ENCODE peak calls at places on chromosomes 1 and 21, in five cellular contexts. W is left ventricle myocardium inferior, Z is AG04450, S is fibroblast of pulmonary artery, Y is A549. N is an unnamed sample.

GRCh38 chr1:3326516-3327388 is 127.7 kb upstream of the ARHGEF16 start:
- DNase-seq in W (no peak), Z (no peak), S (no peak), Y (no peak), N (no peak)

GRCh38 chr1:164787834-164788231 is 228.8 kb downstream of the PBX1 start:
- DNase-seq in W (no peak), Y (no peak), S (no peak), Z (no peak), N (no peak)

GRCh38 chr21:26572026-26572425 is 1.1 kb downstream of the CYYR1 start:
- DNase-seq in W (no peak), Z (no peak), S (no peak), Y (no peak), N (no peak)

GRCh38 chr1:151314137-151314875 is 12.9 kb downstream of the PI4KB start:
- DNase-seq in Y (no peak), S (peak), W (peak), Z (no peak), N (peak)

GRCh38 chr1:39933956-39934941 is 20.7 kb upstream of the MFSD2A start:
- DNase-seq in S (peak), W (peak), Y (peak), Z (peak), N (peak)

GRCh38 chr1:9231648-9232332 is 2.8 kb upstream of the H6PD start:
- DNase-seq in W (no peak), Y (no peak), S (no peak), Z (no peak), N (peak)

GRCh38 chr1:31785020-31785946 is 21.1 kb upstream of the ADGRB2 start:
- DNase-seq in W (no peak), S (no peak), Z (no peak), Y (no peak), N (no peak)

GRCh38 chr21:46667735-46668380 is 32.4 kb downstream of the PRMT2 start:
- DNase-seq in Y (peak), Z (no peak), S (peak), W (no peak), N (peak)

GRCh38 chr1:58200437-58200836 is 346.1 kb downstream of the OMA1 start:
- DNase-seq in S (no peak), W (no peak), Z (no peak), Y (no peak), N (no peak)

GRCh38 chr1:11735531-11735853 is 444 bp upstream of the AGTRAP start:
- DNase-seq in W (no peak), Z (no peak), S (no peak), Y (no peak), N (no peak)
- H3K4me3 ChIP-seq in W (peak), Z (peak), S (peak), Y (peak), N (peak)

GRCh38 chr1:116759636-116760035 is 5.4 kb downstream of the CD2 start:
- DNase-seq in S (no peak), W (no peak), Y (no peak), Z (no peak), N (no peak)
- H3K4me3 ChIP-seq in S (no peak), W (no peak), Y (no peak), Z (no peak), N (no peak)

GRCh38 chr1:169891539-169891885 is 2.2 kb downstream of the SCYL3 start:
- DNase-seq in Z (no peak), Y (no peak), W (no peak), S (no peak), N (no peak)
- H3K4me3 ChIP-seq in Z (no peak), Y (peak), W (no peak), S (no peak), N (no peak)

DNA sequence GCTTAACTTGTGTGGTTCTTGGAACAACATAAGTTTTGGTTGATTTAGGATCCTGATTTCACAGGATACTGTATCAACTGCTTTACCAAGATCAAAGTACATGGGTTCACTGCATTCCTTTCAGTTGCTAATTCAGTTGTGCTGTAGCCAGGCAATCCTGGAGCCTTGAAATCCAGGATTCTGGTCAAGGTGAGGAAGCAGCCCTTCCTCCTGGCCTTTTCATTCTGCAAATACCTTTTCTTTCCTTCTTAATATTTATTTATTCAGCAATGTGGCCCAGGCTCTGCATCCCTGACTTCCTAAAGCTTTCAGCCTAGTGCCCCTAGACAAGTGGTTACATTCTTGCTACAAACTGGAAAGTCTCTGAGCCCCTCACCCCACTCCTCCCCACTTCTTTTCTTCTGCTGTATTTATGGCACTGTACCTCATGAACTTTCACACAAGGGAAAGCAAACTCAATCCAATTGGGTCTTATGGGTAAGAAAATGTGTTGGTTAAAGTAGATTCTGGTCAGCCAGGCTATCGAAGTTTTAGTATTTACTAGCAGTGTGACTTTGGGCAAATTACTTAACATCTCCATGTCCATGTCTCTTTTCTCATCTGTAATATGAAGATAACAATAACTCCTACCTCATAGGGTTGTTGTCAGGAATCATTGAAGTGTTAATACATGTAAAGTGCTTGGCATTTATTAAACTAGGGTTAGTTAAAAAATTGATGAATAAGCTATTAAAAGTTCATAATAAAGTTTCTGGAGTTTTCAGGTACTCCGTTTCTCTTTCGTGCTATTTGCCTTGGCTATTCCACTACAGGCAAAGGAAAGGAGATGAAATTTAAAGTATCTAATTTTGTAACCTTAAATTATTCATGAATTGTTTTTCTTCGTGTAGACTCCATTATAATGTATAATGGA is 16.4 kb downstream of the LRRC8D start:
- DNase-seq in W (no peak), Z (no peak), Y (no peak), S (no peak), N (no peak)
- H3K4me3 ChIP-seq in W (no peak), Z (no peak), Y (no peak), S (no peak), N (no peak)

GRCh38 chr1:37692834-37693175 is 489 bp downstream of the CDCA8 start:
- DNase-seq in Y (no peak), S (no peak), Z (no peak), W (no peak), N (no peak)
- H3K4me3 ChIP-seq in Y (peak), S (peak), Z (peak), W (peak), N (peak)

GRCh38 chr1:114150016-114150415 is 3.7 kb downstream of the SYT6 start:
- DNase-seq in W (no peak), Z (no peak), S (no peak), Y (no peak), N (no peak)

DNA sequence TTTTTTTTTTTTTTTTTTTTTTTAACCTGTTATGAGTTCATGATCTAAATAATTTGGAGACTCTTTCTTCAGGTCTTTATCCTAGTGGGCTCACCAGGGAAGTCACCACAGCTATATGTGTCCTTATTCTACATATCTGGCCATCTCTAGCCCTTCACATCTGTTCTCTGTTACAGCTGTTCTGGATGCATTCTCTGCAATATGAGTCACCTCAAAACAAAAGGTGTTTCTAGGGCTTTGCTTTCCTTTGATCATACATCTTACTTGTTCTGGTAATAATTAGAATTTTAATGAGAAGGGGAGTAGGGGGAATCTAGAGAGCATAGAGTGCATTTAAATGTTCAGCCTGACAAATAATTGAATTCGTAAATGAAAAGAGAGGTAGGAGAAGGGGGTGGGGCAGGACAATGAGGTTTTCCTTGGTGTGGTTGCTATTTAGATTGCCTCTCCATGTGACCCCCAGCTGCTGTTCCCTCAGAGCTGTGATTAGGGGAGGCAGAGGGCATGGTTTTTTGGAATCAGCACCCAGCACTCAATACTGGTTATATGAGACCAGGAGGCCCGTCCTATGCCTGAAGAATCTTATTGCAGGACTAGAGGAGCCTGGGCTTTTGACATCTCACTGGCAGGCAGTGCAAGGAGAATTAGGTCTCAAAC is 8.0 kb downstream of the SYT6 start:
- DNase-seq in Y (no peak), S (no peak), Z (no peak), W (no peak), N (peak)
- H3K4me3 ChIP-seq in Y (no peak), S (no peak), Z (no peak), W (no peak), N (no peak)

GRCh38 chr21:16579538-16579937 is 849.8 kb downstream of the USP25 start:
- DNase-seq in W (no peak), Y (no peak), Z (no peak), S (peak), N (peak)
- H3K4me3 ChIP-seq in W (peak), Y (no peak), Z (no peak), S (no peak), N (no peak)

GRCh38 chr1:940121-941026 is 16.7 kb downstream of the SAMD11 start:
- DNase-seq in S (peak), Z (no peak), Y (peak), W (peak), N (peak)

GRCh38 chr1:941027-941587 is 17.4 kb downstream of the SAMD11 start:
- DNase-seq in Z (no peak), W (no peak), Y (no peak), S (no peak), N (no peak)

GRCh38 chr1:942411-942821 is 16.6 kb downstream of the NOC2L start:
- DNase-seq in S (no peak), Y (peak), W (no peak), Z (no peak), N (no peak)

GRCh38 chr1:942864-943533 is 16.1 kb downstream of the NOC2L start:
- DNase-seq in S (peak), W (peak), Z (no peak), Y (peak), N (peak)

DNA sequence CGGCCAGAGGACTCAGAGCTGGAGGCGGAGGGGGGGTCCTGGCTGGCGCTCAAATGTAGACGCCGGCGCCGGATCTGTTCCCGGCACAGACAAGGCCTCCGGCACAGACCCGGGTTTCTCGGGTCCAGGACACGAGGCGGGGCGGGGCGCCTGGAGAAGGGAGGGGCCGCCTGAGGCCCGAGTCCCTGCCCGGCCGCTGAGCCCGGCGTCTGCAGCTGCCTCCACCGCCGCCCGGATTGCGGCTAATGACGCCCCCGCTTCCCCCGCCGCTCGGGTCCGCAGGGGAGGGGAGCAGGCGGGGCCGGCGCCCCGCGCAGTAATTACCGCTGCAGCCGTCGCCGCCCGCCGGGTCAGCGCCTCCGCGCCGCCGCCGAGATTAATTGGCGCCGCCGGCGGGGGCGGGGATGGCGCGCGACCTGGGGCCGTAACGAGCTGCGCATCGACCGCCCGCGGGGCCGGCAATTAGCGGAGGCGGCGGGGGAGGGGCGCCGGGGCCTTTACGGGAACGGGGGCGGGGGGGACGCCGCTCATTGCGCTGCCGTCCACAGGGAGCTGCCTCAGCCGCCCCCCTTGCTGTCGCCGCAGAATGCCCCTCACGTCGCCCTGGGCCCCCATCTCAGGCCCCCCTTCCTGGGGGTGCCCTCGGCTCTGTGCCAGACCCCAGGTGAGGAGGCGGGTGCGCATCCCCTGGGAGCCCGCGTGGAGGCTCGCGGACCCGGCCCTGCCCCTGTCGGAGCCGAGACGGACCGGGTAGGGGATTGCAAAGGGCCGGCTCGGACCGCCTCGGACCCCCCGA is 17.3 kb downstream of the NOC2L start:
- DNase-seq in Z (no peak), W (peak), Y (peak), S (peak), N (peak)
- H3K4me3 ChIP-seq in Z (peak), W (peak), Y (peak), S (peak), N (peak)

N was measured in foreskin fibroblast.